ENCODE peak calls at places on chromosomes 11 and 22, in four cellular contexts. One of them, this sample, is unnamed.

GRCh38 chr11:9580894-9581293 is 7.4 kb downstream of the WEE1 start:
- DNase-seq in HCEC 1CT: no peak
- DNase-seq in NCI-H510A treated with DMSO at 0.1 percent for 48 hours: no peak
- DNase-seq in fibroblast of mammary gland: no peak
- DNase-seq in this sample: no peak

GRCh38 chr11:96054870-96055705 is 131.2 kb upstream of the MTMR2 start:
- DNase-seq in HCEC 1CT: peak; percentile 72
- DNase-seq in NCI-H510A treated with DMSO at 0.1 percent for 48 hours: peak; percentile 19
- DNase-seq in fibroblast of mammary gland: peak; percentile 68
- DNase-seq in this sample: peak; percentile 32

GRCh38 chr11:122007611-122008071 is 108.4 kb downstream of the BLID start:
- DNase-seq in fibroblast of mammary gland: peak; percentile 32
- DNase-seq in HCEC 1CT: no peak
- DNase-seq in NCI-H510A treated with DMSO at 0.1 percent for 48 hours: no peak
- DNase-seq in this sample: no peak

GRCh38 chr11:117201906-117202305 is 2.7 kb downstream of the TAGLN start:
- DNase-seq in HCEC 1CT: no peak
- DNase-seq in NCI-H510A treated with DMSO at 0.1 percent for 48 hours: no peak
- DNase-seq in fibroblast of mammary gland: peak; percentile 43
- DNase-seq in this sample: no peak

GRCh38 chr11:111759375-111759774 is 6.8 kb downstream of the PPP2R1B start:
- DNase-seq in NCI-H510A treated with DMSO at 0.1 percent for 48 hours: no peak
- DNase-seq in fibroblast of mammary gland: no peak
- DNase-seq in HCEC 1CT: no peak
- DNase-seq in this sample: no peak

GRCh38 chr11:63998558-63999348 is 12.5 kb downstream of the OTUB1 start:
- DNase-seq in HCEC 1CT: no peak
- DNase-seq in fibroblast of mammary gland: no peak
- DNase-seq in NCI-H510A treated with DMSO at 0.1 percent for 48 hours: no peak
- DNase-seq in this sample: no peak

GRCh38 chr11:88552377-88553029 is 215.0 kb upstream of the CTSC start:
- DNase-seq in HCEC 1CT: peak; percentile 71
- DNase-seq in NCI-H510A treated with DMSO at 0.1 percent for 48 hours: no peak
- DNase-seq in fibroblast of mammary gland: peak; percentile 69
- DNase-seq in this sample: peak; percentile 84

GRCh38 chr22:37959231-37959825 is 5.8 kb downstream of the POLR2F start:
- DNase-seq in fibroblast of mammary gland: no peak
- DNase-seq in HCEC 1CT: no peak
- DNase-seq in NCI-H510A treated with DMSO at 0.1 percent for 48 hours: no peak
- DNase-seq in this sample: no peak

GRCh38 chr22:36315325-36315724 is 62.4 kb downstream of the APOL1 start:
- DNase-seq in fibroblast of mammary gland: no peak
- DNase-seq in HCEC 1CT: no peak
- DNase-seq in NCI-H510A treated with DMSO at 0.1 percent for 48 hours: no peak
- DNase-seq in this sample: no peak

GRCh38 chr11:44258839-44259420 is 51.0 kb downstream of the ALX4 start:
- DNase-seq in HCEC 1CT: no peak
- DNase-seq in NCI-H510A treated with DMSO at 0.1 percent for 48 hours: no peak
- DNase-seq in fibroblast of mammary gland: no peak
- DNase-seq in this sample: no peak

GRCh38 chr11:130830563-130830950 is 85.7 kb downstream of the SNX19 start:
- DNase-seq in fibroblast of mammary gland: no peak
- DNase-seq in NCI-H510A treated with DMSO at 0.1 percent for 48 hours: no peak
- DNase-seq in HCEC 1CT: no peak
- DNase-seq in this sample: no peak

GRCh38 chr11:85628771-85629341 is 463 bp downstream of the TMEM126B start:
- DNase-seq in HCEC 1CT: peak; percentile 6
- DNase-seq in fibroblast of mammary gland: peak; percentile 20
- DNase-seq in NCI-H510A treated with DMSO at 0.1 percent for 48 hours: no peak
- DNase-seq in this sample: no peak

GRCh38 chr11:32418836-32419235 is 16.5 kb downstream of the WT1 start:
- DNase-seq in HCEC 1CT: peak; percentile 61
- DNase-seq in NCI-H510A treated with DMSO at 0.1 percent for 48 hours: no peak
- DNase-seq in fibroblast of mammary gland: no peak
- DNase-seq in this sample: no peak

GRCh38 chr11:40118780-40119179 is 1340.7 kb downstream of the LRRC4C start:
- DNase-seq in fibroblast of mammary gland: no peak
- DNase-seq in NCI-H510A treated with DMSO at 0.1 percent for 48 hours: no peak
- DNase-seq in HCEC 1CT: no peak
- DNase-seq in this sample: no peak

This sample was measured in SK-N-DZ.